ENCODE peak calls at places on chromosomes 6 and 20, in five cellular contexts. Y is H9; O is CD8-positive, alpha-beta memory T cell; U is CD4-positive, CD25-positive, alpha-beta regulatory T cell; B is uterus. S is an unnamed sample.

GRCh38 chr6:107228754-107229153 is 113.4 kb upstream of the BEND3 start:
- DNase-seq in B (no peak), O (no peak), U (no peak), Y (no peak), S (no peak)

GRCh38 chr6:34813028-34813742 is 21.3 kb downstream of the BLTP3A start:
- DNase-seq in U (no peak), O (no peak), Y (no peak), B (no peak), S (no peak)

GRCh38 chr6:17226269-17226668 is 54.9 kb upstream of the RBM24 start:
- DNase-seq in B (no peak), Y (no peak), U (no peak), O (no peak), S (no peak)

GRCh38 chr6:108123516-108123929 is 42.3 kb upstream of the NR2E1 start:
- DNase-seq in U (no peak), B (no peak), O (no peak), Y (peak; percentile 29), S (no peak)

GRCh38 chr6:11251553-11252358 is 19.3 kb upstream of the NEDD9 start:
- DNase-seq in O (no peak), U (no peak), Y (no peak), B (peak; percentile 89), S (no peak)

GRCh38 chr6:4364172-4364571 is 228.8 kb upstream of the ECI2 start:
- DNase-seq in O (no peak), U (no peak), Y (no peak), B (no peak), S (no peak)

GRCh38 chr6:124372076-124372475 is 568.4 kb downstream of the NKAIN2 start:
- DNase-seq in U (no peak), O (no peak), B (no peak), Y (no peak), S (no peak)

GRCh38 chr6:44071670-44072451 is 55.4 kb downstream of the MRPL14 start:
- DNase-seq in U (no peak), O (no peak), Y (no peak), B (peak; percentile 64), S (no peak)

GRCh38 chr6:80454197-80454596 is 347.7 kb downstream of the BCKDHB start:
- DNase-seq in O (peak; percentile 25), Y (no peak), B (no peak), U (no peak), S (peak; percentile 11)

GRCh38 chr6:152129606-152130249 is 322.2 kb downstream of the ESR1 start:
- DNase-seq in U (no peak), B (no peak), Y (peak; percentile 43), O (no peak), S (no peak)

GRCh38 chr20:49187330-49188100 is 619 bp downstream of the STAU1 start:
- DNase-seq in U (no peak), B (peak; percentile 36), O (peak; percentile 4), Y (peak; percentile 30), S (peak; percentile 21)

GRCh38 chr20:11686900-11687543 is 230.7 kb upstream of the BTBD3 start:
- DNase-seq in B (no peak), O (no peak), U (no peak), Y (peak; percentile 47), S (no peak)

GRCh38 chr20:2330090-2330695 is 34.4 kb downstream of the TGM3 start:
- DNase-seq in U (no peak), B (no peak), Y (no peak), O (no peak), S (no peak)

GRCh38 chr6:131948692-131949614 is 2.2 kb downstream of the CCN2 start:
- DNase-seq in U (no peak), O (no peak), B (peak; percentile 58), Y (no peak), S (no peak)

GRCh38 chr6:161085246-161085645 is 93.7 kb downstream of the MAP3K4 start:
- DNase-seq in B (no peak), Y (no peak), O (no peak), U (no peak), S (no peak)

GRCh38 chr6:7758456-7758855 is 32.6 kb downstream of the BMP6 start:
- DNase-seq in B (no peak), U (no peak), Y (no peak), O (no peak), S (no peak)

GRCh38 chr6:34027445-34027936 is 118.4 kb downstream of the GRM4 start:
- DNase-seq in U (peak; percentile 43), O (peak; percentile 50), Y (peak; percentile 82), B (peak; percentile 34), S (peak; percentile 52)

GRCh38 chr6:133637874-133638273 is 251.0 kb upstream of the TCF21 start:
- DNase-seq in O (no peak), B (no peak), Y (peak; percentile 26), U (no peak), S (no peak)

GRCh38 chr6:167667204-167668018 is 159.3 kb upstream of the AFDN start:
- DNase-seq in B (no peak), Y (no peak), U (no peak), O (no peak), S (no peak)

GRCh38 chr6:75280131-75280855 is 4.3 kb downstream of the TMEM30A start:
- DNase-seq in Y (no peak), U (no peak), O (no peak), B (no peak), S (no peak)

GRCh38 chr20:14963262-14963663 is 625.9 kb upstream of the FLRT3 start:
- DNase-seq in U (no peak), Y (no peak), B (no peak), O (no peak), S (no peak)

GRCh38 chr20:18057106-18057993 is at the start of gene OVOL2:
- DNase-seq in B (no peak), U (no peak), O (no peak), Y (peak; percentile 88), S (peak; percentile 48)

GRCh38 chr6:47031656-47032055 is 10.5 kb downstream of the ADGRF1 start:
- DNase-seq in U (no peak), O (no peak), Y (no peak), B (no peak), S (no peak)

GRCh38 chr20:14198416-14198815 is 139.0 kb downstream of the FLRT3 start:
- DNase-seq in U (no peak), B (no peak), O (no peak), Y (no peak), S (no peak)

GRCh38 chr20:40769677-40770285 is 80.7 kb upstream of the MAFB start:
- DNase-seq in B (no peak), Y (no peak), U (no peak), O (no peak), S (no peak)

GRCh38 chr20:16551601-16552419 is 21.4 kb downstream of the KIF16B start:
- DNase-seq in U (no peak), O (no peak), B (no peak), Y (no peak), S (no peak)

GRCh38 chr6:111482236-111482958 is 621 bp downstream of the REV3L start:
- DNase-seq in Y (no peak), U (peak; percentile 50), O (peak; percentile 48), B (peak; percentile 69), S (peak; percentile 44)

GRCh38 chr6:150203871-150204545 is 61.2 kb downstream of the PPP1R14C start:
- DNase-seq in B (no peak), O (no peak), Y (no peak), U (no peak), S (no peak)

GRCh38 chr20:45518282-45518681 is 2.9 kb upstream of the SPINT3 start:
- DNase-seq in O (no peak), Y (no peak), U (no peak), B (no peak), S (no peak)

GRCh38 chr20:37231970-37232620 is 29.5 kb downstream of the GHRH start:
- DNase-seq in O (no peak), U (no peak), Y (no peak), B (no peak), S (no peak)

GRCh38 chr6:40954446-40955180 is 84.4 kb downstream of the UNC5CL start:
- DNase-seq in U (no peak), Y (no peak), B (no peak), O (no peak), S (no peak)
- H3K4me1 ChIP-seq in U (no peaks in the 10 kb centered on the region), Y (peaks cover 5% of the 10 kb centered on the region), B (no peaks in the 10 kb centered on the region), O (no peaks in the 10 kb centered on the region), S (no peaks in the 10 kb centered on the region)

GRCh38 chr20:32236048-32236533 is 28.4 kb downstream of the POFUT1 start:
- DNase-seq in Y (no peak), U (no peak), B (no peak), O (no peak), S (no peak)
- H3K4me1 ChIP-seq in Y (no peaks in the 10 kb centered on the region), U (peaks cover 19% of the 10 kb centered on the region), B (no peaks in the 10 kb centered on the region), O (peaks cover 17% of the 10 kb centered on the region), S (peaks cover 13% of the 10 kb centered on the region)

GRCh38 chr20:51545515-51545914 is 3.0 kb upstream of the NFATC2 start:
- DNase-seq in U (no peak), Y (no peak), O (no peak), B (no peak), S (no peak)

GRCh38 chr20:51542033-51542893 is at the start of gene NFATC2:
- DNase-seq in B (no peak), Y (peak; percentile 70), O (peak; percentile 65), U (peak; percentile 44), S (peak; percentile 64)

GRCh38 chr20:51540585-51540984 is 1.9 kb downstream of the NFATC2 start:
- DNase-seq in O (no peak), B (no peak), U (no peak), Y (no peak), S (no peak)

GRCh38 chr20:51542894-51543788 is 622 bp upstream of the NFATC2 start:
- DNase-seq in Y (no peak), B (no peak), O (no peak), U (no peak), S (no peak)

DNA sequence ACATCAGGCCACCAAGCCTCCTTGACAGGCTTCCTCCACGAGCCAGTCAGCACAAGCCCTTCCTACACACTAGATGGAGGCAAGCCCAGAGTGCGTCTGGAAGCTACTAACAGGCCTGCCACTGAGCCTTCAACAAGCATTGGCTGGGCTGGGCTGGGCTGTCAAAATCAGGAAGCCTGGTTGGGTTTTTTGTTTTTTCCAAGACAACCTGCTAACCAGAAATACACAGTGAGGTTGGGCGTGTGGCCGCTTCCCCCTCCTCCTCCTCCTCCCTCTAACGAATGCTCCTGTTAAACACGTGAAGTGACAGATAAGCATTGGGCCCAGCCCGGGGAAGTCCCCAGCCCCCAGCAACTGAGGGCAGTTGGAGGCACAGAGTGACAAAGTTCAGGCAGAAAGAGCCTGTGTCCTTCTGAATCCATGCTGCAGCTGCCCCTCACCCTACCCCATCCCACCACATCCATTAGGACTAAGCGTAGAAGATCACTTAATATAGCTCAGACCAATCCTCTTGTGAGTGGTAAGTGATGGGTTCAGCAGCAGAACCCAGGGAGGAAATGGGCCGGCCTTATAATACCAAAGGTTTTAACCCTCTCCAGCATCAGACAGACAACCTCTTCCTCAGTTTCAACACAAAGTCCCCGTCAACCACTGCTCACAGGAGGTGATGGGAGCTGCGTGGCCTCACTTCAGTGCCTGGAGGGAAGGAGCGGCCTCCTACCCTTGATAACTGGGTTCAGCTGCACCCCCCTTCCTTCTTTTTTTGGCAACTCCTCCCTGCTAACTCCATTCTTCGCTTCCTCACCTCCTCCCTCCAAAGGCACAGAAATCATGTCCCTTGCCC is 1.1 kb downstream of the NFATC2 start:
- DNase-seq in U (peak; percentile 74), O (peak; percentile 91), B (peak; percentile 82), Y (no peak), S (peak; percentile 85)
- H3K4me1 ChIP-seq in U (peaks cover 53% of the 10 kb centered on the region), O (peaks cover 48% of the 10 kb centered on the region), B (no peaks in the 10 kb centered on the region), Y (no peaks in the 10 kb centered on the region), S (peaks cover 15% of the 10 kb centered on the region)

DNA sequence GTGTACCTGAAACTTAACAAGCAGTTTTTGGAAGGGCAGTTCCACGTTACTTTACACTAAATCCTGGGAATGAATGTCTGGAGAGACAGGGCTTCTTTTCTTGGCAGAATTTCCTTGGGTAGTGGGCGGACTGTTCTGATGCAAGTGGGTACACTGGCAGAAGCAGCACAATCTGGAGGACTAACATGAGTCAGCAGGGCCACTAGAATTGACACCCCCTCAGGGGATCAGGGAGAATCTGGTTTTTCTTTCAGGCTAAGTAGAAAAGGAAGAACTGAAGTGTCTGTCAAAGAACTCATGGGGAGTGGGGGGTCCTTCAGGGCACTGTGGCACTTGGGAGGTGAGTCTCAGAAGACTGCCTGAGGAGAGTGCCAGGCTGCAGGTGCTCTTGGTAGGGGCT is 34.6 kb downstream of the PANK2 start:
- DNase-seq in O (no peak), U (no peak), Y (no peak), B (no peak), S (no peak)
- H3K4me1 ChIP-seq in O (no peaks in the 10 kb centered on the region), U (no peaks in the 10 kb centered on the region), Y (peaks cover 6% of the 10 kb centered on the region), B (no peaks in the 10 kb centered on the region), S (no peaks in the 10 kb centered on the region)